ENCODE peak calls at places on chromosome 3, in five cellular contexts. K is transverse colon, D is PC-9, W is upper lobe of right lung, N is tibial nerve. Z is an unnamed sample.

GRCh38 chr3:56688191-56688590 is 5.1 kb upstream of the TASOR start:
- DNase-seq in K (no peak), D (no peak), W (no peak), N (no peak), Z (no peak)

GRCh38 chr3:47130557-47130956 is 33.4 kb downstream of the SETD2 start:
- DNase-seq in K (no peak), D (no peak), W (no peak), N (no peak), Z (no peak)

GRCh38 chr3:114408763-114409162 is 114.9 kb downstream of the TIGIT start:
- DNase-seq in K (no peak), D (no peak), W (no peak), N (no peak), Z (no peak)

GRCh38 chr3:56467108-56467507 is 1.2 kb downstream of the ERC2 start:
- DNase-seq in K (peak; percentile 70), D (peak; percentile 8), W (peak; percentile 83), N (peak; percentile 7), Z (peak; percentile 91)

GRCh38 chr3:138210528-138210927 is 23.4 kb downstream of the ARMC8 start:
- DNase-seq in K (no peak), D (no peak), W (no peak), N (no peak), Z (no peak)

GRCh38 chr3:187198490-187198889 is 1.2 kb downstream of the RTP1 start:
- DNase-seq in K (no peak), D (no peak), W (no peak), N (no peak), Z (no peak)

GRCh38 chr3:127792664-127793292 is 29.5 kb downstream of the MGLL start:
- DNase-seq in K (peak; percentile 68), D (peak; percentile 78), W (peak; percentile 62), N (peak; percentile 85), Z (no peak)

GRCh38 chr3:42839616-42840015 is 30.4 kb downstream of the ACKR2 start:
- DNase-seq in K (peak; percentile 37), D (peak; percentile 34), W (no peak), N (peak; percentile 82), Z (peak; percentile 61)

GRCh38 chr3:49248828-49249227 is 28.2 kb downstream of the C3orf62 start:
- DNase-seq in K (no peak), D (peak; percentile 30), W (peak; percentile 13), N (peak; percentile 26), Z (no peak)

GRCh38 chr3:156619376-156619775 is 55.0 kb upstream of the TIPARP start:
- DNase-seq in K (no peak), D (no peak), W (no peak), N (no peak), Z (no peak)

GRCh38 chr3:49804141-49805041 is 1.3 kb downstream of the INKA1 start:
- DNase-seq in K (no peak), D (no peak), W (no peak), N (no peak), Z (no peak)

GRCh38 chr3:53169045-53169831 is 8.2 kb downstream of the PRKCD start:
- DNase-seq in K (no peak), D (no peak), W (peak; percentile 76), N (no peak), Z (no peak)

GRCh38 chr3:71549948-71550347 is 33.6 kb downstream of the FOXP1 start:
- DNase-seq in K (no peak), D (no peak), W (no peak), N (no peak), Z (no peak)

GRCh38 chr3:52798978-52799476 is 4.4 kb downstream of the ITIH3 start:
- DNase-seq in K (peak; percentile 17), D (peak; percentile 55), W (no peak), N (no peak), Z (no peak)

GRCh38 chr3:30576946-30577345 is 29.5 kb upstream of the TGFBR2 start:
- DNase-seq in K (no peak), D (no peak), W (no peak), N (no peak), Z (no peak)

GRCh38 chr3:10015476-10015904 is 10.7 kb upstream of the FANCD2 start:
- DNase-seq in K (peak; percentile 81), D (no peak), W (peak; percentile 87), N (peak; percentile 95), Z (no peak)

GRCh38 chr3:172274906-172275305 is 173.3 kb downstream of the GHSR start:
- DNase-seq in K (no peak), D (no peak), W (no peak), N (no peak), Z (no peak)

GRCh38 chr3:172276103-172276502 is 172.2 kb downstream of the GHSR start:
- DNase-seq in K (no peak), D (no peak), W (no peak), N (no peak), Z (no peak)

GRCh38 chr3:172273378-172273777 is 174.9 kb downstream of the GHSR start:
- DNase-seq in K (no peak), D (no peak), W (no peak), N (no peak), Z (no peak)

GRCh38 chr3:172277151-172277652 is 171.1 kb downstream of the GHSR start:
- DNase-seq in K (no peak), D (no peak), W (no peak), N (no peak), Z (no peak)

GRCh38 chr3:172275586-172275985 is 172.7 kb downstream of the GHSR start:
- DNase-seq in K (no peak), D (no peak), W (no peak), N (no peak), Z (no peak)
- H3K4me1 ChIP-seq in K (peaks cover 7% of the 10 kb centered on the region), D (peaks cover 47% of the 10 kb centered on the region), W (peaks cover 21% of the 10 kb centered on the region), N (peaks cover 22% of the 10 kb centered on the region), Z (peaks cover 4% of the 10 kb centered on the region)

DNA sequence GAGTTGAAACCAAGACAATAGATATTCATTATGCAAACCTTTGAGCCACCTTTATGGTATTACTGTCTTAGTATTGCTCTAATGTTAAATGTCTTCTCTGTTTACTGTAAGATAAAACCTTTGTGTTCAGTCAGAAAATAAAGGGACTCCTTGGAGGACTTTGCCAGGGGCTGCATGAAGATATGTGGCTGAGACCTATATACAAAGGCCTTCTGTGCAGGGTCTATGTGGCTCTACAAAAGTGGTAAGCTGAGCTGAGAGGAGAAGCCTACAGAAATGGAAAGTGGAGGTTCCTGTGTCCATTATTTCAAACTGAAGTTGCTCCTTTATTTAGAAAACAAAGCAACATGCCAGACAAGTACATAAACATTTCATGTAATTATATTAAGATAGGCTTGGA is 131.5 kb downstream of the FNDC3B start:
- DNase-seq in K (no peak), D (no peak), W (no peak), N (no peak), Z (no peak)
- H3K4me3 ChIP-seq in K (no peak overlapping the region), D (no peak overlapping the region), W (no peak overlapping the region), N (no peak overlapping the region), Z (no peak overlapping the region)

GRCh38 chr3:168730073-168730472 is 634.3 kb upstream of the GOLIM4 start:
- DNase-seq in K (no peak), D (no peak), W (no peak), N (no peak), Z (no peak)
- TF ChIP-seq CTCF in K (no peak), D (no peak), W (no peak), N (no peak), Z (no peak)

DNA sequence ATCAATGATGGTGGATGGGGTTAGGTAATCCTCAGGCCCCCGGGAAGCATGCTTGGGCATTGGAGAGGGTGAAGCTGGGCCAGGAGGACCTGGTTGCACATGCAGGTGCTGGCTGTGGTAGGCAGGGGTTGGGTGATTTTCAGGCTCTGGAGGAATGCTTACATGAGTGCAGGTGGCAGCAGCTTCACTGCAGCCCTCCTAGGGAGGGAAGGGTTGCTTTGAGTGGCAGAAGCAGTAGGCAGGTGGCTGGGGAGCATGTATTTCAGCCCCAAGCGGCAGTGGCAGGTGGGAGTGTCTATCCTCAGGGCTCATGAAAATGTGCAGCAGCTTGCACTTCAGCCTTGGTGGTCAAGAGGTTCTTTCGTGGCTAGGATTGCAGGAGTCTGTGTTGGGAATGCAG is 230.0 kb upstream of the CTNNB1 start:
- DNase-seq in K (no peak), D (no peak), W (no peak), N (no peak), Z (no peak)
- H3K4me1 ChIP-seq in K (peaks cover 11% of the 10 kb centered on the region), D (peaks cover 32% of the 10 kb centered on the region), W (peaks cover 27% of the 10 kb centered on the region), N (peaks cover 31% of the 10 kb centered on the region), Z (peaks cover 16% of the 10 kb centered on the region)

GRCh38 chr3:13792512-13793347 is 87.1 kb downstream of the WNT7A start:
- DNase-seq in K (no peak), D (no peak), W (no peak), N (no peak), Z (no peak)
- H3K4me3 ChIP-seq in K (no peak overlapping the region), D (no peak overlapping the region), W (no peak overlapping the region), N (no peak overlapping the region), Z (no peak overlapping the region)

DNA sequence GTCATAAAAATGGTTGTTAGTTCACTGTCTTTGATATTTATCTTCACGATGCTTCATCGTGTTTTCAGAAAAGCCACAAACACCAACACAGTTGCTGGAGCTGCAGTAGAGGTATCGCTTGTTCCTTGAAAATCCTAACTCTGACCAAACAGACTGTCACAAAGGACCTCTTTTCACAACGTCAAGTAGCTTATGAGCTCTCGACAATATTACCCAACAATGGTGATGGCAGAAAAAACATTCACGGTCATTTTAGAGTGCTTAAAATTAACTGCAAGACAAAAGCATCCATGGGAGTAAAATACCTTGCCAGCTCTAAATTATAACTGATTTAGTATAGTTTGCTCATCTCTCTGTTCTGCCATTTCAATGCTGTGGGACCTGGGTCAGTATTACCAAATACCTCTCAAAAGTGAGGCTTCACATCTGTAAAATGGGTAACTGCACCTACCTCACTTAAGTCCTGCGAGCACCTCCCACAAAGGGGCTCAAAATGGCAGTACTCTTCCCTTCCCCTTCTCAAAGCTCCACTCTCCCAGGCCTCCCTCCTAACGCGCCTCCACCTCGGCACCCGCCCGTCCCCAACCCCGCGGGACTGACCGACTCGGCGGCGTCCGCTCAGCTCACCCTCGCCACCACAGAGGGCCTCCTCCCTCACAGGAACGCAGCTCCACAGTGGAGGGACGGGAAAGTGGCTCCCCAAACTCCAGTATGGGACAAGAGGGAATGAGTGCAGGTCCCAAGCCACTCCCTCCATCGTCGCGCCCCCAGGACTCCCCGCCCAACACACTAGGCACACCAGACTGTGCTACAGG is 534 bp downstream of the TRIM59 start:
- DNase-seq in K (no peak), D (no peak), W (no peak), N (no peak), Z (no peak)
- TF ChIP-seq CTCF in K (no peak), D (no peak), W (no peak), N (no peak), Z (no peak)